ENCODE peak calls at places on chromosomes 5 and 9, in six cellular contexts. N is GM06990, P is fibroblast of the aortic adventitia, E is OCI-LY7, D is lower leg skin, X is HFF-Myc. B is an unnamed sample.

GRCh38 chr5:10542151-10542550 is 21.7 kb upstream of the ANKRD33B start:
- DNase-seq in N (no peak), P (no peak), X (no peak), E (no peak), D (no peak), B (no peak)

GRCh38 chr5:138595396-138595795 is 20.2 kb upstream of the HSPA9 start:
- DNase-seq in X (no peak), N (no peak), P (no peak), E (no peak), D (no peak), B (no peak)

GRCh38 chr5:78002690-78003089 is 226.6 kb upstream of the TBCA start:
- DNase-seq in E (no peak), X (no peak), N (no peak), P (no peak), D (no peak), B (no peak)

GRCh38 chr5:133873454-133873853 is 95.0 kb downstream of the C5orf15 start:
- DNase-seq in E (no peak), P (peak; percentile 18), X (no peak), N (no peak), D (no peak), B (no peak)

GRCh38 chr5:514101-514485 is 10.2 kb downstream of the SLC9A3 start:
- DNase-seq in N (no peak), E (no peak), P (no peak), X (no peak), D (no peak), B (no peak)

GRCh38 chr5:107331882-107332281 is 338.9 kb downstream of the EFNA5 start:
- DNase-seq in D (no peak), X (no peak), N (no peak), P (no peak), E (no peak), B (no peak)

GRCh38 chr5:68225188-68225910 is 9.8 kb downstream of the PIK3R1 start:
- DNase-seq in E (no peak), P (peak; percentile 93), X (no peak), N (no peak), D (peak; percentile 94), B (no peak)

GRCh38 chr9:124756011-124756410 is 15.1 kb downstream of the NR6A1 start:
- DNase-seq in X (no peak), N (no peak), D (no peak), E (no peak), P (no peak), B (no peak)

GRCh38 chr9:2872941-2873323 is 29.0 kb upstream of the PUM3 start:
- DNase-seq in E (no peak), N (no peak), X (no peak), D (no peak), P (no peak), B (no peak)

GRCh38 chr9:3479516-3480352 is 46.1 kb downstream of the RFX3 start:
- DNase-seq in E (peak; percentile 56), N (peak; percentile 64), X (no peak), D (no peak), P (no peak), B (peak; percentile 79)

GRCh38 chr5:159175547-159175946 is 33.8 kb downstream of the RNF145 start:
- DNase-seq in D (no peak), P (peak; percentile 76), E (no peak), N (no peak), X (no peak), B (no peak)

GRCh38 chr5:138927979-138928378 is 52.8 kb upstream of the LRRTM2 start:
- DNase-seq in D (peak; percentile 70), P (no peak), N (no peak), E (no peak), X (no peak), B (no peak)

GRCh38 chr9:104921067-104921741 is 6.8 kb downstream of the ABCA1 start:
- DNase-seq in D (no peak), N (peak; percentile 12), P (peak; percentile 62), E (peak; percentile 75), X (no peak), B (peak; percentile 54)

GRCh38 chr5:32991416-32991805 is 280.3 kb downstream of the NPR3 start:
- DNase-seq in N (no peak), P (no peak), D (no peak), E (no peak), X (no peak), B (no peak)

GRCh38 chr9:95726756-95727155 is 148.7 kb upstream of the ERCC6L2 start:
- DNase-seq in P (peak; percentile 74), D (no peak), E (peak; percentile 35), X (peak; percentile 17), N (no peak), B (peak; percentile 31)

GRCh38 chr5:158990979-158991378 is 108.7 kb downstream of the EBF1 start:
- DNase-seq in N (no peak), P (peak; percentile 51), D (no peak), E (no peak), X (no peak), B (no peak)

GRCh38 chr5:77638763-77639451 is 394 bp upstream of the OTP start:
- DNase-seq in D (no peak), E (no peak), P (no peak), X (no peak), N (no peak), B (peak; percentile 47)

GRCh38 chr5:126490167-126490937 is 67.1 kb downstream of the GRAMD2B start:
- DNase-seq in X (peak; percentile 39), D (peak; percentile 88), E (peak; percentile 19), N (no peak), P (peak; percentile 66), B (no peak)

GRCh38 chr5:35003018-35003957 is 44.5 kb downstream of the AGXT2 start:
- DNase-seq in E (peak; percentile 65), N (peak; percentile 6), D (peak; percentile 88), P (peak; percentile 59), X (peak; percentile 31), B (peak; percentile 75)

GRCh38 chr5:82590112-82590511 is 312.0 kb upstream of the RPS23 start:
- DNase-seq in D (no peak), P (no peak), E (no peak), N (no peak), X (no peak), B (no peak)

GRCh38 chr5:154587123-154587725 is 109.2 kb upstream of the HAND1 start:
- DNase-seq in X (no peak), P (no peak), D (no peak), E (no peak), N (no peak), B (no peak)

GRCh38 chr5:129460951-129461815 is 1.1 kb downstream of the ADAMTS19 start:
- DNase-seq in X (no peak), E (no peak), N (peak; percentile 31), P (peak; percentile 1), D (no peak), B (peak; percentile 24)
- TF ChIP-seq CTCF in X (peak; percentile 40), E (no peak), N (peak; percentile 46), P (peak; percentile 11), D (no peak), B (peak; percentile 15)

GRCh38 chr9:6428940-6429889 is 16.2 kb downstream of the UHRF2 start:
- DNase-seq in D (no peak), E (peak; percentile 63), N (peak; percentile 50), P (no peak), X (no peak), B (peak; percentile 83)
- H3K4me3 ChIP-seq in D (no peak overlapping the region), E (no peak overlapping the region), N (no peak overlapping the region), P (no peak overlapping the region), X (no peak overlapping the region), B (no peak overlapping the region)

DNA sequence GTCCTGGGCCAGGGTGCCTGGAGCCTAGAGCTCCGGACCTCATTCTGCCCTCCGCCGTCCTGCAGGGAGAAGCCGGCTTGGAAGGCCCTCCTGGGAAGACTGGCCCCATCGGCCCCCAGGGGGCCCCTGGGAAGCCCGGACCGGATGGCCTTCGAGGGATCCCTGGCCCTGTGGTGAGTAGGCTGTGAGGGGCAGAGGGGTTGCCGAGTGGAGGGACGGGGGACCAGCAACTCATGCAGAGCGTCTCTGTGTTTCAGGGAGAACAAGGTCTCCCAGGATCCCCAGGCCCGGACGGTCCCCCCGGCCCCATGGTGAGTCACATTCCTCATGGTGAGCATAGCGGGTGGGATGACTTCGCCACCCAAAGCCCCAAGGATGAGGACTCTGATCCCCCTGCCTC is 62.0 kb upstream of the FCN2 start:
- DNase-seq in D (no peak), E (no peak), X (no peak), N (no peak), P (no peak), B (no peak)
- TF ChIP-seq CTCF in D (no peak), E (no peak), X (no peak), N (no peak), P (no peak), B (no peak)

GRCh38 chr9:101027733-101028345 is 688 bp upstream of the PLPPR1 start:
- DNase-seq in X (no peak), P (no peak), N (no peak), E (no peak), D (no peak), B (no peak)

GRCh38 chr9:101030022-101030391 is 1.5 kb downstream of the PLPPR1 start:
- DNase-seq in X (no peak), N (no peak), E (no peak), D (no peak), P (no peak), B (no peak)

GRCh38 chr9:101028346-101029299 is at the start of gene PLPPR1:
- DNase-seq in X (no peak), P (peak; percentile 21), E (no peak), D (no peak), N (peak; percentile 9), B (no peak)

GRCh38 chr9:101027246-101027645 is 1.3 kb upstream of the PLPPR1 start:
- DNase-seq in P (no peak), X (no peak), N (no peak), D (no peak), E (no peak), B (no peak)

GRCh38 chr9:101029300-101030021 is 934 bp downstream of the PLPPR1 start:
- DNase-seq in X (no peak), P (no peak), D (no peak), E (no peak), N (no peak), B (no peak)
- H3K4me3 ChIP-seq in X (peak overlapping the region; percentile 28), P (no peak overlapping the region), D (no peak overlapping the region), E (no peak overlapping the region), N (no peak overlapping the region), B (no peak overlapping the region)

DNA sequence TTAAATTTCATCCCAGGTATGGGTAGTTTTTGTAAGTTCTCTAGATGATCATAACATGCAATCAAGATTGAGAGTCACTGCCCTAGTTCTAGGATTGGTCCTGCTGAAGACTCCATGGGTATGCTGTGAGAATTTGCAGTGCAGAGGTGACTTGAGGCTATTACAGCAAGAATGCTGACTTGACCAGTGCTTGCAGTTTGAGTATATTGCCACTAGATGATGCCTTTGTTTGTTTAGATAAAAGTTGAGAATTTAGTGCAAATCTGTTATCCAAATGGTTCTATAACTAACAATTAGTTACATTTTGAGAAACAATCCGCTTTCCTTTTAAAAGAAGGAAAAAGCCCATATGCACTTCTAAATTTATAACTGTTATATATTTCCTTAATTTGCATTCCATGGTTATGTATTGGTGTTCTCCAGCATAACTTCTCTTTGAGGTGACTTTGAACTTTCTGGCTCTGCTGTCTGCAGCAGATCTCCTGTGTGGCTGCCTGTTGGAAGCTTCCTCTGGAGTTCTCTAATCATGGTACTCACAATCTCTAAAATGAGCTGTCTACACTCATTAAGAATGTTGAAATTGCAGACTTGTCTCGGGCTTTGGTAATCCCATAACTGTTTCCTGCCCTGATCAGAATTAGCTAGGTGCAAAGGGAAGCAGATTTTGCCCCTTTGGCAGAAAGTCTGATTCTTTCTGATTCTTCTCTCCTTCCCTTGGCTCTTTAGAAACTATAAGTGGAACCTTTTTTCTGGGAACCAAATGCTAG is 24.9 kb downstream of the MELK start:
- DNase-seq in E (peak; percentile 47), X (no peak), D (no peak), N (no peak), P (peak; percentile 80), B (peak; percentile 42)
- TF ChIP-seq CTCF in E (peak; percentile 76), X (peak; percentile 45), D (no peak), N (peak; percentile 63), P (peak; percentile 92), B (peak; percentile 43)

B was measured in GM12865.